ENCODE peak calls at places on chromosomes 4 and X, in nine cellular contexts. One of them, this sample, is unnamed.

GRCh38 chrX:1139101-1139500 is 73.3 kb downstream of the CRLF2 start:
- DNase-seq in lower leg skin: peak; percentile 56
- DNase-seq in PC-9: no peak
- DNase-seq in PC-3: no peak
- DNase-seq in tibial nerve: no peak
- DNase-seq in IMR-90: no peak
- DNase-seq in pancreas: no peak
- DNase-seq in HFFc6: no peak
- DNase-seq in sigmoid colon: peak; percentile 9
- DNase-seq in this sample: peak; percentile 42

GRCh38 chrX:70549429-70549828 is 104.8 kb downstream of the DLG3 start:
- DNase-seq in HFFc6: no peak
- DNase-seq in PC-3: no peak
- DNase-seq in sigmoid colon: no peak
- DNase-seq in lower leg skin: peak; percentile 66
- DNase-seq in IMR-90: no peak
- DNase-seq in pancreas: no peak
- DNase-seq in tibial nerve: no peak
- DNase-seq in PC-9: no peak
- DNase-seq in this sample: no peak

GRCh38 chr4:180688480-180688879 is 1554.7 kb upstream of the TENM3 start:
- DNase-seq in HFFc6: no peak
- DNase-seq in lower leg skin: no peak
- DNase-seq in PC-3: no peak
- DNase-seq in tibial nerve: no peak
- DNase-seq in sigmoid colon: no peak
- DNase-seq in IMR-90: no peak
- DNase-seq in PC-9: no peak
- DNase-seq in pancreas: no peak
- DNase-seq in this sample: no peak

GRCh38 chr4:8534601-8535000 is 45.6 kb upstream of the GPR78 start:
- DNase-seq in lower leg skin: no peak
- DNase-seq in sigmoid colon: no peak
- DNase-seq in PC-3: no peak
- DNase-seq in PC-9: peak; percentile 45
- DNase-seq in pancreas: no peak
- DNase-seq in IMR-90: no peak
- DNase-seq in HFFc6: no peak
- DNase-seq in tibial nerve: no peak
- DNase-seq in this sample: no peak

GRCh38 chrX:150569155-150569477 is 695 bp downstream of the MTM1 start:
- DNase-seq in pancreas: no peak
- DNase-seq in PC-3: peak; percentile 19
- DNase-seq in tibial nerve: no peak
- DNase-seq in lower leg skin: no peak
- DNase-seq in sigmoid colon: no peak
- DNase-seq in IMR-90: peak; percentile 43
- DNase-seq in PC-9: no peak
- DNase-seq in HFFc6: peak; percentile 17
- DNase-seq in this sample: no peak

GRCh38 chrX:73876897-73877296 is 313.9 kb downstream of the CHIC1 start:
- DNase-seq in lower leg skin: peak; percentile 73
- DNase-seq in pancreas: no peak
- DNase-seq in IMR-90: no peak
- DNase-seq in sigmoid colon: no peak
- DNase-seq in PC-3: no peak
- DNase-seq in PC-9: no peak
- DNase-seq in tibial nerve: no peak
- DNase-seq in HFFc6: no peak
- DNase-seq in this sample: no peak

GRCh38 chrX:57380026-57380796 is 93.7 kb downstream of the FAAH2 start:
- DNase-seq in sigmoid colon: no peak
- DNase-seq in HFFc6: no peak
- DNase-seq in lower leg skin: no peak
- DNase-seq in PC-9: no peak
- DNase-seq in tibial nerve: no peak
- DNase-seq in IMR-90: no peak
- DNase-seq in PC-3: no peak
- DNase-seq in pancreas: no peak
- DNase-seq in this sample: no peak

GRCh38 chr4:168560184-168560834 is 63.5 kb downstream of the PALLD start:
- DNase-seq in sigmoid colon: no peak
- DNase-seq in HFFc6: no peak
- DNase-seq in tibial nerve: no peak
- DNase-seq in IMR-90: peak; percentile 70
- DNase-seq in lower leg skin: no peak
- DNase-seq in pancreas: peak; percentile 68
- DNase-seq in PC-9: peak; percentile 86
- DNase-seq in PC-3: peak; percentile 75
- DNase-seq in this sample: no peak

GRCh38 chrX:71604141-71604540 is 14.2 kb downstream of the CXCR3 start:
- DNase-seq in PC-3: peak; percentile 7
- DNase-seq in HFFc6: no peak
- DNase-seq in lower leg skin: no peak
- DNase-seq in IMR-90: peak; percentile 12
- DNase-seq in PC-9: no peak
- DNase-seq in pancreas: no peak
- DNase-seq in sigmoid colon: no peak
- DNase-seq in tibial nerve: no peak
- DNase-seq in this sample: no peak

GRCh38 chrX:65811558-65812228 is 144.2 kb downstream of the MSN start:
- DNase-seq in lower leg skin: peak; percentile 28
- DNase-seq in sigmoid colon: no peak
- DNase-seq in HFFc6: no peak
- DNase-seq in pancreas: no peak
- DNase-seq in PC-3: no peak
- DNase-seq in tibial nerve: no peak
- DNase-seq in PC-9: no peak
- DNase-seq in IMR-90: no peak
- DNase-seq in this sample: no peak

GRCh38 chrX:119693996-119694451 is 1.1 kb upstream of the SEPTIN6 start:
- DNase-seq in HFFc6: no peak
- DNase-seq in PC-3: no peak
- DNase-seq in PC-9: no peak
- DNase-seq in IMR-90: no peak
- DNase-seq in sigmoid colon: no peak
- DNase-seq in tibial nerve: no peak
- DNase-seq in pancreas: no peak
- DNase-seq in lower leg skin: peak; percentile 84
- DNase-seq in this sample: no peak

GRCh38 chr4:6332042-6332668 is 62.5 kb downstream of the WFS1 start:
- DNase-seq in pancreas: no peak
- DNase-seq in PC-3: peak; percentile 62
- DNase-seq in sigmoid colon: no peak
- DNase-seq in PC-9: no peak
- DNase-seq in lower leg skin: no peak
- DNase-seq in tibial nerve: no peak
- DNase-seq in HFFc6: no peak
- DNase-seq in IMR-90: peak; percentile 15
- DNase-seq in this sample: no peak

GRCh38 chr4:4524364-4524763 is 17.5 kb downstream of the STX18 start:
- DNase-seq in sigmoid colon: no peak
- DNase-seq in PC-3: no peak
- DNase-seq in PC-9: no peak
- DNase-seq in lower leg skin: no peak
- DNase-seq in tibial nerve: no peak
- DNase-seq in IMR-90: peak; percentile 11
- DNase-seq in HFFc6: no peak
- DNase-seq in pancreas: no peak
- DNase-seq in this sample: no peak

DNA sequence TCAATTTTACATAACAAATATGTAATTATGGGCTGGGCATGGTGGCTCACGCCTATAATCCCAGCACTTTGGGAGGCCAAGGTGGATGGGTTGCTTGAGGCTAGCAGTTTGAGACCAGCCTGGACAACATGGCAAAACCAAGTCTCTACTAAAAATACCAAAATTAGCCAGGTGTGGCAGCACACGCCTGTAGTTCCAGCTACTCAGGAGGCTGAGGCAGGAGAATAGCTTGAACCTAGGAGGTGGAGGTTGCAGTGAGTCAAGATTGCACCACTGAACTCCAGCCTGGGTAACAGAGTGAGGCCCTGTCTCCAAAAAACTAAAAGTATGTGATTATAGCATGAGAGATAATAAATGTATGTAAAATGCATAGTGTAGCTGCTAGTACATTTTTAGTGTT is 229.0 kb downstream of the PPARGC1A start:
- DNase-seq in PC-3: no peak
- DNase-seq in pancreas: no peak
- DNase-seq in PC-9: no peak
- DNase-seq in sigmoid colon: no peak
- DNase-seq in tibial nerve: no peak
- DNase-seq in IMR-90: no peak
- DNase-seq in lower leg skin: no peak
- DNase-seq in HFFc6: no peak
- DNase-seq in this sample: no peak
- TF ChIP-seq CTCF in PC-3: peak; percentile 16
- TF ChIP-seq CTCF in pancreas: no peak
- TF ChIP-seq CTCF in PC-9: peak; percentile 27
- TF ChIP-seq CTCF in sigmoid colon: no peak
- TF ChIP-seq CTCF in tibial nerve: no peak
- TF ChIP-seq CTCF in IMR-90: no peak
- TF ChIP-seq CTCF in lower leg skin: no peak
- TF ChIP-seq CTCF in HFFc6: no peak
- TF ChIP-seq CTCF in this sample: no peak

DNA sequence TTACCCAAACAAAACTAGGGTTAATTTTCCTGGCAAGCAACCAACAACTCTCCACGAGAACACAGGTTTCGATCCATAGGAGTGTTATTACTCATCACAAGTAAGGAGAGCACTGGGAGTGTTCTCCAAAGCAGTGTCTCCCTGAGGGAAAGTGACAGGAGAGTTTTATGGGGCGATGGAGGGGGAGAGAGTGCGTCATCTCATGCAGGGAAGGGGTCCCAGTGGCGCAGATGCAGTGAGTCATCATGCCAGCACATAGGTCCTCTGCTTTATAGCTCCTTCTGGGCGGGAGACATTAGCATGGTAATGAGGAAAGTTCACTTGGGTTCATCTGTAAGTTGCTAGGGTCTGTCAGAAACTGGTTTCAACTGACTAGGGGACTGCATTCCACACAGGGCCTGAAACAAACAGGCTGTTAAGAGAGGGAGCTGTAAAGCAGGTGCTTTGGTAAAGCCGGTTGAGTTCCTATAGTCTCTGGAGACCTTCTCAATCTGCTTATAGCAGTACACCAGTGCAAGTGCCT is 12.7 kb upstream of the BOD1L1 start:
- DNase-seq in HFFc6: peak; percentile 86
- DNase-seq in tibial nerve: no peak
- DNase-seq in PC-9: peak; percentile 82
- DNase-seq in lower leg skin: no peak
- DNase-seq in IMR-90: peak; percentile 88
- DNase-seq in pancreas: no peak
- DNase-seq in PC-3: peak; percentile 92
- DNase-seq in sigmoid colon: no peak
- DNase-seq in this sample: no peak
- TF ChIP-seq CTCF in HFFc6: no peak
- TF ChIP-seq CTCF in tibial nerve: no peak
- TF ChIP-seq CTCF in PC-9: no peak
- TF ChIP-seq CTCF in lower leg skin: no peak
- TF ChIP-seq CTCF in IMR-90: no peak
- TF ChIP-seq CTCF in pancreas: no peak
- TF ChIP-seq CTCF in PC-3: no peak
- TF ChIP-seq CTCF in sigmoid colon: no peak
- TF ChIP-seq CTCF in this sample: no peak

GRCh38 chr4:132332932-132333722 is 816.0 kb upstream of the PCDH10 start:
- DNase-seq in PC-3: peak; percentile 21
- DNase-seq in sigmoid colon: no peak
- DNase-seq in lower leg skin: no peak
- DNase-seq in HFFc6: peak; percentile 12
- DNase-seq in IMR-90: no peak
- DNase-seq in pancreas: no peak
- DNase-seq in PC-9: no peak
- DNase-seq in tibial nerve: no peak
- DNase-seq in this sample: no peak
- TF ChIP-seq CTCF in PC-3: peak; percentile 57
- TF ChIP-seq CTCF in sigmoid colon: no peak
- TF ChIP-seq CTCF in lower leg skin: no peak
- TF ChIP-seq CTCF in HFFc6: peak; percentile 72
- TF ChIP-seq CTCF in IMR-90: no peak
- TF ChIP-seq CTCF in pancreas: peak; percentile 9
- TF ChIP-seq CTCF in PC-9: peak; percentile 59
- TF ChIP-seq CTCF in tibial nerve: no peak
- TF ChIP-seq CTCF in this sample: peak; percentile 69

GRCh38 chr4:2354760-2355159 is 63.7 kb downstream of the ZFYVE28 start:
- DNase-seq in sigmoid colon: peak; percentile 46
- DNase-seq in lower leg skin: peak; percentile 37
- DNase-seq in tibial nerve: no peak
- DNase-seq in HFFc6: no peak
- DNase-seq in IMR-90: no peak
- DNase-seq in PC-3: no peak
- DNase-seq in PC-9: no peak
- DNase-seq in pancreas: no peak
- DNase-seq in this sample: no peak

GRCh38 chr4:2352171-2352570 is 66.3 kb downstream of the ZFYVE28 start:
- DNase-seq in lower leg skin: peak; percentile 45
- DNase-seq in HFFc6: no peak
- DNase-seq in PC-9: no peak
- DNase-seq in sigmoid colon: peak; percentile 15
- DNase-seq in IMR-90: no peak
- DNase-seq in pancreas: peak; percentile 8
- DNase-seq in tibial nerve: no peak
- DNase-seq in PC-3: no peak
- DNase-seq in this sample: peak; percentile 52

GRCh38 chr4:2353222-2354107 is 65.0 kb downstream of the ZFYVE28 start:
- DNase-seq in PC-3: no peak
- DNase-seq in PC-9: no peak
- DNase-seq in IMR-90: no peak
- DNase-seq in sigmoid colon: peak; percentile 54
- DNase-seq in tibial nerve: no peak
- DNase-seq in pancreas: peak; percentile 11
- DNase-seq in lower leg skin: peak; percentile 80
- DNase-seq in HFFc6: no peak
- DNase-seq in this sample: peak; percentile 68

GRCh38 chr4:2352729-2353221 is 65.7 kb downstream of the ZFYVE28 start:
- DNase-seq in sigmoid colon: peak; percentile 54
- DNase-seq in tibial nerve: no peak
- DNase-seq in IMR-90: no peak
- DNase-seq in HFFc6: no peak
- DNase-seq in PC-3: no peak
- DNase-seq in PC-9: no peak
- DNase-seq in lower leg skin: peak; percentile 76
- DNase-seq in pancreas: peak; percentile 0
- DNase-seq in this sample: peak; percentile 58

GRCh38 chr4:2354127-2354526 is 64.3 kb downstream of the ZFYVE28 start:
- DNase-seq in sigmoid colon: peak; percentile 50
- DNase-seq in HFFc6: no peak
- DNase-seq in tibial nerve: no peak
- DNase-seq in lower leg skin: no peak
- DNase-seq in PC-3: no peak
- DNase-seq in PC-9: no peak
- DNase-seq in IMR-90: no peak
- DNase-seq in pancreas: peak; percentile 3
- DNase-seq in this sample: peak; percentile 62
- TF ChIP-seq CTCF in sigmoid colon: peak; percentile 13
- TF ChIP-seq CTCF in HFFc6: peak; percentile 68
- TF ChIP-seq CTCF in tibial nerve: no peak
- TF ChIP-seq CTCF in lower leg skin: no peak
- TF ChIP-seq CTCF in PC-3: peak; percentile 35
- TF ChIP-seq CTCF in PC-9: no peak
- TF ChIP-seq CTCF in IMR-90: peak; percentile 44
- TF ChIP-seq CTCF in pancreas: no peak
- TF ChIP-seq CTCF in this sample: peak; percentile 44

This sample was measured in type B pancreatic cell.